ENCODE peak calls at places on chromosomes 1 and 21, in nine cellular contexts. P, J, S, L, Q, C, B, E and G are unnamed samples.

GRCh38 chr1:5566924-5567323 is 425.3 kb downstream of the NPHP4 start:
- DNase-seq in P (no peak), J (no peak), S (no peak), L (no peak), Q (no peak), C (no peak), B (no peak), E (no peak), G (no peak)

GRCh38 chr1:111938123-111938522 is 51.3 kb downstream of the KCND3 start:
- DNase-seq in P (no peak), J (no peak), S (no peak), L (no peak), Q (no peak), C (no peak), B (no peak), E (no peak), G (no peak)

GRCh38 chr1:8727809-8728213 is 89.6 kb downstream of the RERE start:
- DNase-seq in P (peak), J (peak), S (no peak), L (peak), Q (no peak), C (no peak), B (no peak), E (no peak), G (no peak)

GRCh38 chr1:178060789-178061556 is 32.9 kb upstream of the RASAL2 start:
- DNase-seq in P (peak), J (peak), S (no peak), L (no peak), Q (no peak), C (no peak), B (no peak), E (no peak), G (no peak)

GRCh38 chr1:1597275-1597930 is 2.5 kb downstream of the FNDC10 start:
- DNase-seq in P (no peak), J (no peak), S (no peak), L (no peak), Q (no peak), C (no peak), B (no peak), E (no peak), G (no peak)

GRCh38 chr1:20080441-20081330 is 10.7 kb downstream of the PLA2G5 start:
- DNase-seq in P (no peak), J (no peak), S (no peak), L (no peak), Q (peak), C (no peak), B (no peak), E (peak), G (no peak)

GRCh38 chr1:102434421-102434820 is 437.7 kb upstream of the OLFM3 start:
- DNase-seq in P (no peak), J (peak), S (no peak), L (no peak), Q (no peak), C (no peak), B (no peak), E (peak), G (no peak)

GRCh38 chr1:193951989-193952388 is 765.6 kb upstream of the B3GALT2 start:
- DNase-seq in P (no peak), J (peak), S (no peak), L (no peak), Q (no peak), C (no peak), B (no peak), E (no peak), G (no peak)

GRCh38 chr1:4659247-4659646 is 4.8 kb downstream of the AJAP1 start:
- DNase-seq in P (no peak), J (no peak), S (no peak), L (no peak), Q (no peak), C (no peak), B (no peak), E (no peak), G (no peak)

GRCh38 chr1:145858238-145858936 is 494 bp downstream of the PIAS3 start:
- DNase-seq in P (peak), J (peak), S (peak), L (peak), Q (peak), C (no peak), B (peak), E (peak), G (no peak)

GRCh38 chr21:42636535-42636914 is 16.9 kb upstream of the PDE9A start:
- DNase-seq in P (peak), J (peak), S (no peak), L (no peak), Q (no peak), C (no peak), B (no peak), E (no peak), G (no peak)

GRCh38 chr1:164713446-164714204 is 154.6 kb downstream of the PBX1 start:
- DNase-seq in P (no peak), J (peak), S (no peak), L (no peak), Q (no peak), C (no peak), B (no peak), E (no peak), G (no peak)

GRCh38 chr1:8903410-8903809 is 24.9 kb upstream of the ENO1 start:
- DNase-seq in P (peak), J (no peak), S (no peak), L (no peak), Q (no peak), C (no peak), B (no peak), E (no peak), G (no peak)

GRCh38 chr1:73626326-73626725 is 571.6 kb downstream of the LRRIQ3 start:
- DNase-seq in P (peak), J (no peak), S (no peak), L (no peak), Q (no peak), C (no peak), B (no peak), E (no peak), G (no peak)

GRCh38 chr1:4178501-4178900 is 278.4 kb upstream of the C1orf174 start:
- DNase-seq in P (no peak), J (no peak), S (no peak), L (no peak), Q (no peak), C (no peak), B (no peak), E (no peak), G (no peak)

GRCh38 chr1:36091141-36091540 is 2.4 kb downstream of the ADPRS start:
- DNase-seq in P (no peak), J (no peak), S (no peak), L (no peak), Q (peak), C (no peak), B (no peak), E (no peak), G (no peak)

GRCh38 chr1:183497218-183497617 is 24.9 kb downstream of the SMG7 start:
- DNase-seq in P (no peak), J (no peak), S (no peak), L (no peak), Q (no peak), C (no peak), B (no peak), E (no peak), G (no peak)

GRCh38 chr21:45293214-45293725 is 5.6 kb upstream of the POFUT2 start:
- DNase-seq in P (no peak), J (peak), S (peak), L (peak), Q (no peak), C (no peak), B (no peak), E (no peak), G (no peak)

GRCh38 chr1:218426343-218426657 is 81.2 kb downstream of the TGFB2 start:
- DNase-seq in P (peak), J (peak), S (peak), L (peak), Q (no peak), C (no peak), B (no peak), E (no peak), G (no peak)

DNA sequence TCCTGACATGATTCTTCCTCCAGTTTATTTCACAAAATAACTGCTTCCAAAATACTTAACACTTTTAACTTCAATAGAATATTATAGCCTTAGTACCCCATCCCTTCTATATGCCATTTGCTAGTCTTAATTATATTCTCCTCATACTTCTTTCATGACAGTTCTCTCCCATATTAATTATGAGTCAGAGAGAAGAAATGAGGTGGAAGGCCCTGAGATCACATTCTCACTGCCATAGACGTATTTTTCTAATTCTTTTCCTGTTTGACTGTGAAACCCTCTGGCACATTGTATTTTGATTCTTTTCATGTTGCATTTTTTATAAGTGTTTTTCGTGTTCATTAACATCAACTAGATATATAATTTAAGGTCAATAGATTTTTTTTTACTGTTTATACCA is 88.4 kb downstream of the GTF2B start:
- DNase-seq in P (peak), J (peak), S (no peak), L (no peak), Q (no peak), C (no peak), B (no peak), E (no peak), G (no peak)
- H3K27ac ChIP-seq in P (no peak), J (no peak), S (no peak), L (no peak), Q (no peak), C (no peak), B (no peak), E (no peak), G (peak)

GRCh38 chr1:198637915-198638437 is 864 bp upstream of the PTPRC start:
- DNase-seq in P (no peak), J (no peak), S (no peak), L (no peak), Q (no peak), C (no peak), B (no peak), E (peak), G (no peak)

GRCh38 chr1:198641506-198641905 is 2.7 kb downstream of the PTPRC start:
- DNase-seq in P (no peak), J (no peak), S (no peak), L (no peak), Q (no peak), C (no peak), B (no peak), E (peak), G (no peak)

GRCh38 chr1:198638894-198639319 is at the start of gene PTPRC:
- DNase-seq in P (no peak), J (no peak), S (no peak), L (no peak), Q (no peak), C (peak), B (no peak), E (peak), G (no peak)

GRCh38 chr1:198638441-198638840 is 399 bp upstream of the PTPRC start:
- DNase-seq in P (no peak), J (no peak), S (no peak), L (no peak), Q (no peak), C (no peak), B (no peak), E (no peak), G (no peak)

GRCh38 chr1:198639581-198640235 is 868 bp downstream of the PTPRC start:
- DNase-seq in P (no peak), J (no peak), S (no peak), L (no peak), Q (no peak), C (no peak), B (no peak), E (peak), G (no peak)
- H3K27ac ChIP-seq in P (no peak), J (no peak), S (peak), L (peak), Q (no peak), C (peak), B (peak), E (peak), G (no peak)

GRCh38 chr1:17229379-17229778 is 19.5 kb upstream of the PADI3 start:
- DNase-seq in P (no peak), J (no peak), S (no peak), L (no peak), Q (no peak), C (no peak), B (no peak), E (no peak), G (no peak)
- H3K27ac ChIP-seq in P (no peak), J (no peak), S (no peak), L (no peak), Q (no peak), C (no peak), B (peak), E (no peak), G (peak)

GRCh38 chr1:172343246-172344099 is 77.0 kb upstream of the C1orf105 start:
- DNase-seq in P (peak), J (peak), S (no peak), L (no peak), Q (no peak), C (no peak), B (no peak), E (no peak), G (no peak)
- H3K27ac ChIP-seq in P (peak), J (no peak), S (peak), L (peak), Q (no peak), C (no peak), B (peak), E (no peak), G (peak)

GRCh38 chr1:208686592-208686991 is 442.4 kb upstream of the PLXNA2 start:
- DNase-seq in P (no peak), J (no peak), S (no peak), L (no peak), Q (no peak), C (no peak), B (no peak), E (no peak), G (no peak)

GRCh38 chr1:208683141-208683540 is 439.0 kb upstream of the PLXNA2 start:
- DNase-seq in P (no peak), J (no peak), S (no peak), L (no peak), Q (no peak), C (no peak), B (no peak), E (no peak), G (no peak)

GRCh38 chr1:208681878-208682663 is 437.9 kb upstream of the PLXNA2 start:
- DNase-seq in P (no peak), J (no peak), S (no peak), L (no peak), Q (no peak), C (no peak), B (no peak), E (no peak), G (no peak)

GRCh38 chr1:208684192-208684591 is 440.0 kb upstream of the PLXNA2 start:
- DNase-seq in P (no peak), J (no peak), S (no peak), L (no peak), Q (no peak), C (no peak), B (no peak), E (no peak), G (no peak)

DNA sequence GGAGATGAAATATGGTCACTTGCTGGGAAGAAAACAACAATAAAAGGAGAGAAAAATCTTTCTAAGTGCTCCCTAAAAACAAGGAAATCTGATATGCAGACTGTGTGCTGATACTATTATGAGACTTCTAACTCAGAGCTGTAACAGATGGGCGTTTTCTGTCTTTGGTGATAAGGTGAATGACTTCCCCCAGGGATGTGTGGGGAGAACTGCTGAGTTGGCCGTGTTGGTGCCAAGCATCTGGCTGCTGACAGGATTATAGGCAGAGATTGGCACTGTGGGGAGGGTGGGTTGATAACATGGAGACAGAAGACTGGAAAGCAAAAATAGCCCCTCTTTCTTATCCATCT is 438.5 kb upstream of the PLXNA2 start:
- DNase-seq in P (no peak), J (no peak), S (no peak), L (no peak), Q (no peak), C (no peak), B (no peak), E (no peak), G (no peak)
- H3K27ac ChIP-seq in P (no peak), J (no peak), S (no peak), L (peak), Q (no peak), C (no peak), B (no peak), E (no peak), G (no peak)

GRCh38 chr1:29473167-29473855 is 237.0 kb downstream of the PTPRU start:
- DNase-seq in P (no peak), J (no peak), S (no peak), L (no peak), Q (no peak), C (no peak), B (no peak), E (no peak), G (no peak)
- H3K27ac ChIP-seq in P (no peak), J (no peak), S (no peak), L (no peak), Q (no peak), C (no peak), B (no peak), E (no peak), G (no peak)